ENCODE peak calls at places on chromosomes 7 and 10, in nine cellular contexts. T is heart right ventricle, F is fibroblast of lung, U is foreskin fibroblast, P is Panc1, S is brain microvascular endothelial cell, G is WERI-Rb-1, H is ovary, E is psoas muscle. C is an unnamed sample.

GRCh38 chr7:21253740-21254687 is 173.9 kb upstream of the SP4 start:
- DNase-seq in T (no peak), F (peak), U (peak), P (peak), S (peak), G (peak), H (no peak), E (no peak), C (peak)

GRCh38 chr10:129151281-129151680 is 315.8 kb upstream of the MGMT start:
- DNase-seq in T (no peak), F (no peak), U (no peak), P (no peak), S (no peak), G (no peak), H (no peak), E (no peak), C (no peak)

GRCh38 chr7:129635300-129636029 is 23.9 kb downstream of the NRF1 start:
- DNase-seq in T (peak), F (peak), U (peak), P (no peak), S (peak), G (peak), H (peak), E (peak), C (peak)

GRCh38 chr7:135291809-135292253 is 58.2 kb downstream of the STRA8 start:
- DNase-seq in T (no peak), F (peak), U (peak), P (peak), S (peak), G (no peak), H (no peak), E (no peak), C (peak)

GRCh38 chr7:140983802-140984201 is 30.9 kb downstream of the MRPS33 start:
- DNase-seq in T (no peak), F (no peak), U (no peak), P (no peak), S (no peak), G (no peak), H (no peak), E (no peak), C (peak)

GRCh38 chr7:18416988-18417387 is 78.6 kb upstream of the HDAC9 start:
- DNase-seq in T (no peak), F (no peak), U (no peak), P (no peak), S (no peak), G (no peak), H (no peak), E (no peak), C (no peak)

GRCh38 chr7:36080843-36081242 is 72.2 kb upstream of the EEPD1 start:
- DNase-seq in T (no peak), F (no peak), U (no peak), P (no peak), S (no peak), G (no peak), H (no peak), E (no peak), C (no peak)

GRCh38 chr7:99102809-99103690 is 40.9 kb downstream of the SMURF1 start:
- DNase-seq in T (no peak), F (peak), U (peak), P (peak), S (peak), G (no peak), H (no peak), E (no peak), C (peak)

GRCh38 chr7:140267381-140268226 is 90.8 kb upstream of the KDM7A start:
- DNase-seq in T (no peak), F (no peak), U (no peak), P (no peak), S (no peak), G (no peak), H (no peak), E (no peak), C (no peak)

GRCh38 chr10:3773465-3774017 is 11.5 kb downstream of the KLF6 start:
- DNase-seq in T (no peak), F (no peak), U (no peak), P (no peak), S (peak), G (no peak), H (no peak), E (no peak), C (peak)

GRCh38 chr10:101214446-101215396 is 14.5 kb downstream of the LBX1 start:
- DNase-seq in T (peak), F (peak), U (no peak), P (no peak), S (no peak), G (peak), H (peak), E (peak), C (peak)

GRCh38 chr10:51667992-51668689 is 31.3 kb downstream of the CSTF2T start:
- DNase-seq in T (no peak), F (peak), U (peak), P (no peak), S (no peak), G (no peak), H (no peak), E (no peak), C (peak)

GRCh38 chr10:49679480-49679893 is at the start of gene C10orf53:
- DNase-seq in T (peak), F (peak), U (peak), P (no peak), S (peak), G (peak), H (no peak), E (no peak), C (peak)

GRCh38 chr10:120945801-120946302 is 94.7 kb downstream of the WDR11 start:
- DNase-seq in T (no peak), F (peak), U (peak), P (no peak), S (no peak), G (no peak), H (no peak), E (no peak), C (no peak)

GRCh38 chr7:18345641-18346234 is 149.8 kb upstream of the HDAC9 start:
- DNase-seq in T (no peak), F (peak), U (no peak), P (peak), S (peak), G (peak), H (no peak), E (no peak), C (peak)

GRCh38 chr10:72375585-72375984 is 20.9 kb upstream of the DNAJB12 start:
- DNase-seq in T (no peak), F (no peak), U (no peak), P (no peak), S (no peak), G (peak), H (no peak), E (no peak), C (no peak)

GRCh38 chr10:113225903-113226302 is 275.9 kb downstream of the TCF7L2 start:
- DNase-seq in T (no peak), F (no peak), U (no peak), P (no peak), S (no peak), G (no peak), H (no peak), E (no peak), C (no peak)

GRCh38 chr10:7622969-7623368 is 43.8 kb downstream of the ITIH5 start:
- DNase-seq in T (no peak), F (no peak), U (no peak), P (no peak), S (no peak), G (no peak), H (no peak), E (no peak), C (no peak)

GRCh38 chr10:33612116-33612515 is 277.6 kb upstream of the NRP1 start:
- DNase-seq in T (no peak), F (peak), U (peak), P (no peak), S (peak), G (no peak), H (no peak), E (no peak), C (peak)

DNA sequence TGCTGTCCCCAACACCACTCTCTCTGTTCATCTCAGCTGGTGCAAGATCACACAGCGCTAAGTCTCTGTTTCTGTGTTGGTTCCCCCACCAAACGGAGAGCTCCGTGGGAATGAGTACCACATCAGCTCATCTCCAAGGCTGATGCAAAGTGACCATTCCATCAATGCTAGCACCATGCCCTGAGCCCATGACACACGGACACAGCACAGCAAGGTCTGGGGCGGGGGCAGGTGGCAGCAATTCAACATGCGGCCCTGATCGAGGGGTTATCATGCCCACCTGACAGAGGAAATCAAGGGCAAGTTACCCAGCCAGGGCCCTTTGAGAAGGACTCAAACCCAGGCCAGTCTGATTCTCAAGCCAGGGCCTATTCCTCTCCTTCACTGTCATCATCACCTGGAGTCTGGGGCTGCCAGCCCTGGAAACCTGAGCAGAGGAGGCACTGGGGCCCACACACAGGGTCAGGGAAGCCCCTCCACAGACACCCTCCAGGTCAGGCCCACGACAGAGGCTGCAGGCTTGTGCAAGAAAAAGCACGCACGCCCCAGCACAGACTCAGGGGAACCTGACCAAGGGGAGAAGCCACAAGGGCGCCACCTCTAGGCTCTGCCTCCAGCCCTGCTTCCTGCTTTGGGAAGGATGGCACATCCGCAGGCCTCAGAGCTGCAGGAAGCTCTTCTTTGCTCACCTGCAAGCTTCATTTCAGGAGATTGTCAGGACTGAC is 74.8 kb downstream of the GRID1 start:
- DNase-seq in T (no peak), F (no peak), U (no peak), P (no peak), S (no peak), G (peak), H (no peak), E (no peak), C (no peak)
- TF ChIP-seq CTCF in T (no peak), F (no peak), U (no peak), P (no peak), S (no peak), G (peak), H (no peak), E (no peak), C (no peak)

DNA sequence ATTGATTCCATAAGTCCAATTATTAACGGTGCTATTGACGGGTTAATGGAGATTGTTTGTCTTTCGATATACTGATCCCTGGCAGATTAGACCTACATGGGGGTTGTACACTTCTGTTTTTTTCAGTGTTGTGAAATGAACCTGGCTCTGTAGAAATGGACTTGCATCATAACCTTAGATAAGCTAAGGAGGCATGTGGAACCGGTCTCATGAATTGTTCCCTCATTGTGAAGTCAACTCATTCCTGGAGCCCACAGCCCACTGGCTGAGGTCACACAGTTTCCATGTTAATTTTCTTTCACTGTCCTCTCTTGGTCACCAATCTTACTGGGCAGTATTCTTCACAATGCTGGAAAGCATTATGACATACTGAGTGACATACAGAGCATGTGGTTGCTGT is 202.8 kb downstream of the BMPER start:
- DNase-seq in T (no peak), F (peak), U (peak), P (no peak), S (peak), G (no peak), H (no peak), E (peak), C (peak)
- H3K4me3 ChIP-seq in T (no peak), F (no peak), U (no peak), P (no peak), S (no peak), G (no peak), H (no peak), E (no peak), C (no peak)

GRCh38 chr7:95527776-95528250 is 42.1 kb downstream of the ASB4 start:
- DNase-seq in T (no peak), F (no peak), U (no peak), P (no peak), S (no peak), G (no peak), H (peak), E (no peak), C (no peak)
- TF ChIP-seq CTCF in T (no peak), F (no peak), U (no peak), P (peak), S (no peak), G (no peak), H (no peak), E (no peak), C (no peak)

GRCh38 chr10:96951954-96952353 is 119.9 kb downstream of the LCOR start:
- DNase-seq in T (no peak), F (no peak), U (no peak), P (no peak), S (no peak), G (no peak), H (no peak), E (no peak), C (no peak)
- H3K4me3 ChIP-seq in T (no peak), F (no peak), U (no peak), P (no peak), S (no peak), G (no peak), H (no peak), E (no peak), C (no peak)

GRCh38 chr7:33534830-33535229 is 370.5 kb upstream of the BMPER start:
- DNase-seq in T (no peak), F (peak), U (no peak), P (no peak), S (peak), G (no peak), H (no peak), E (no peak), C (no peak)
- TF ChIP-seq CTCF in T (no peak), F (no peak), U (no peak), P (no peak), S (no peak), G (no peak), H (no peak), E (no peak), C (no peak)

DNA sequence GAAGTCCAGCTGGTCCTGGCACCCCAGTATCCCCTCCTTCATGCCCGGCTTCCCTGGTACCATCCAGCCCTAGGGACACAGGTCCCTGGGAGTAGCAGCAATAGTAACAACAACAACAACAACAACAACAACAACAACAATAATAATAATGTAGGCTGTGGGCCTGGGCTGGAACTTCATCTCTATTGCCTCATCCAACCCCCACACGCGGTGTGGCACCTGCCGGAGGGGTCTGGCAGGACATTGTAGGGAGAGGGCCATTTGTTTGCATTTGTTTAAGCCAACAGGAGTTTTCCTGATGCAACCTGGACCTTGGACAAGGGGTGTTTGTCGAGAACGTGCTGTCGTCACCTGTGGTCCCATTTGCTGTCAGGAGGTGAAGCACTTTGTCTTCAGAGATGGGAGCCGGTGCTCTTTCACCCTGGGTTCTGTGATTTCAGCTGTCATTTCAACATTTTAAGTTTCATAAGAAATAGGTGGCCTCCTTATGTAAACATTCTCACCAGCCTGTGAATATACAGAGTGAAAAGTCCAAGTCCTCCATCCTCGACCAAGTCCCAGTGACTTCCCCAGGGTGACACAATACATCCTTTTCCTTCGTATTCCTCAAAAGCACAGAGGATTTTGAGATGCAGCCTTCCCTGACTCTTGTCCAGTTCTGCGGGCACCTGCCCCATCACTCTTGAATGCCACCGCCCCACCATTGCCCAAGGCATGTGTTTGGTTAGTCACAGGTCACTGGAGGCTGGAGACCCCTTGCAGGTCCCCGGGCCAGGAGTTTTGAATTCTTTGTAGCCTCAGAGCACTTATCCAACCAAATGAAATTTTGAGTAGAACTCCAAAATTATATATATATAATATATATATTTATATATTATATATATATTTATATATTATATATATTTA is 9.2 kb downstream of the LHPP start:
- DNase-seq in T (no peak), F (no peak), U (no peak), P (no peak), S (no peak), G (no peak), H (no peak), E (no peak), C (no peak)
- H3K4me3 ChIP-seq in T (no peak), F (no peak), U (no peak), P (no peak), S (no peak), G (no peak), H (no peak), E (no peak), C (no peak)

GRCh38 chr10:528173-529165 is 161.0 kb downstream of the DIP2C start:
- DNase-seq in T (no peak), F (no peak), U (no peak), P (no peak), S (no peak), G (no peak), H (no peak), E (no peak), C (no peak)
- TF ChIP-seq CTCF in T (no peak), F (no peak), U (no peak), P (no peak), S (no peak), G (no peak), H (no peak), E (no peak), C (no peak)

C was measured in fibroblast of mammary gland.